ENCODE peak calls at places on chromosome 1, in seven cellular contexts. O is activated CD8-positive, alpha-beta memory T cell treated with anti-CD3 and anti-CD28 coated beads for 4 hours; V is hypothalamus; W is EL; M is dermis microvascular lymphatic vessel endothelial cell; P is uterus; I is fibroblast of mammary gland. C is an unnamed sample.

GRCh38 chr1:93080424-93080823 is 1.3 kb downstream of the MTF2 start:
- DNase-seq in I (peak), P (no peak), W (peak), V (no peak), M (peak), O (no peak), C (peak)

GRCh38 chr1:5645135-5645399 is 347.2 kb downstream of the NPHP4 start:
- DNase-seq in O (no peak), M (no peak), I (no peak), V (no peak), W (no peak), P (no peak), C (no peak)

GRCh38 chr1:172646653-172647052 is 12.2 kb upstream of the FASLG start:
- DNase-seq in O (no peak), V (no peak), M (no peak), I (no peak), W (no peak), P (no peak), C (no peak)

GRCh38 chr1:33180226-33181037 is 1.4 kb downstream of the TRIM62 start:
- DNase-seq in I (peak), W (peak), M (peak), O (peak), V (peak), P (peak), C (peak)

GRCh38 chr1:192327997-192328396 is 11.2 kb downstream of the RGS21 start:
- DNase-seq in V (no peak), O (no peak), I (no peak), W (no peak), P (no peak), M (no peak), C (no peak)

GRCh38 chr1:200919386-200919785 is 24.7 kb downstream of the INAVA start:
- DNase-seq in M (no peak), W (no peak), V (no peak), O (no peak), I (no peak), P (no peak), C (no peak)

GRCh38 chr1:116409751-116410182 is 36.7 kb downstream of the ATP1A1 start:
- DNase-seq in M (no peak), W (no peak), I (peak), P (no peak), V (no peak), O (no peak), C (peak)

GRCh38 chr1:155011004-155011416 is 8.4 kb downstream of the ZBTB7B start:
- DNase-seq in M (no peak), W (no peak), P (no peak), V (no peak), O (no peak), I (no peak), C (no peak)

GRCh38 chr1:19313636-19313959 is 1.5 kb downstream of the SLC66A1 start:
- DNase-seq in M (no peak), P (no peak), V (no peak), W (no peak), O (no peak), I (no peak), C (no peak)